ENCODE peak calls at places on chromosome 20, in nine cellular contexts. One of them, this sample, is unnamed.
A peak's percentile ranks its signal among the peaks of the same experiment; 100 is the strongest.

GRCh38 chr20:50034567-50035170 is 51.9 kb downstream of the SNAI1 start:
- DNase-seq in midbrain: no peak
- DNase-seq in astrocyte of the hippocampus: peak; percentile 91
- DNase-seq in cardiac muscle cell: peak; percentile 44
- DNase-seq in activated CD4-positive, alpha-beta T cell treated with anti-CD3 and anti-CD28 coated beads for 48 hours: no peak
- DNase-seq in stimulated activated CD4-positive, alpha-beta T cell treated with anti-CD3 and anti-CD28 coated beads, Interleukin-12 subunit alpha, Interleukin-12 subunit beta, amount 100 ng/mL, for 4 hours: no peak
- DNase-seq in HFFc6: no peak
- DNase-seq in kidney epithelial cell: peak; percentile 69
- DNase-seq in NCI-H510A treated with DMSO at 0.1 percent for 48 hours: no peak
- DNase-seq in this sample: no peak

GRCh38 chr20:1184638-1185315 is at the start of gene TMEM74B:
- DNase-seq in kidney epithelial cell: no peak
- DNase-seq in activated CD4-positive, alpha-beta T cell treated with anti-CD3 and anti-CD28 coated beads for 48 hours: peak; percentile 9
- DNase-seq in NCI-H510A treated with DMSO at 0.1 percent for 48 hours: no peak
- DNase-seq in astrocyte of the hippocampus: peak; percentile 10
- DNase-seq in cardiac muscle cell: no peak
- DNase-seq in HFFc6: no peak
- DNase-seq in stimulated activated CD4-positive, alpha-beta T cell treated with anti-CD3 and anti-CD28 coated beads, Interleukin-12 subunit alpha, Interleukin-12 subunit beta, amount 100 ng/mL, for 4 hours: no peak
- DNase-seq in midbrain: no peak
- DNase-seq in this sample: peak; percentile 37

GRCh38 chr20:36604952-36605308 is 649 bp upstream of the RAB5IF start:
- DNase-seq in stimulated activated CD4-positive, alpha-beta T cell treated with anti-CD3 and anti-CD28 coated beads, Interleukin-12 subunit alpha, Interleukin-12 subunit beta, amount 100 ng/mL, for 4 hours: peak; percentile 39
- DNase-seq in cardiac muscle cell: peak; percentile 20
- DNase-seq in kidney epithelial cell: no peak
- DNase-seq in midbrain: no peak
- DNase-seq in NCI-H510A treated with DMSO at 0.1 percent for 48 hours: peak; percentile 64
- DNase-seq in activated CD4-positive, alpha-beta T cell treated with anti-CD3 and anti-CD28 coated beads for 48 hours: peak; percentile 67
- DNase-seq in HFFc6: no peak
- DNase-seq in astrocyte of the hippocampus: no peak
- DNase-seq in this sample: no peak

GRCh38 chr20:51372176-51372803 is 170.2 kb downstream of the NFATC2 start:
- DNase-seq in astrocyte of the hippocampus: peak; percentile 89
- DNase-seq in HFFc6: peak; percentile 45
- DNase-seq in NCI-H510A treated with DMSO at 0.1 percent for 48 hours: peak; percentile 27
- DNase-seq in kidney epithelial cell: no peak
- DNase-seq in cardiac muscle cell: peak; percentile 78
- DNase-seq in activated CD4-positive, alpha-beta T cell treated with anti-CD3 and anti-CD28 coated beads for 48 hours: peak; percentile 72
- DNase-seq in stimulated activated CD4-positive, alpha-beta T cell treated with anti-CD3 and anti-CD28 coated beads, Interleukin-12 subunit alpha, Interleukin-12 subunit beta, amount 100 ng/mL, for 4 hours: peak; percentile 63
- DNase-seq in midbrain: peak; percentile 60
- DNase-seq in this sample: peak; percentile 64

GRCh38 chr20:38217791-38218565 is 42.6 kb downstream of the KIAA1755 start:
- DNase-seq in activated CD4-positive, alpha-beta T cell treated with anti-CD3 and anti-CD28 coated beads for 48 hours: no peak
- DNase-seq in kidney epithelial cell: peak; percentile 71
- DNase-seq in stimulated activated CD4-positive, alpha-beta T cell treated with anti-CD3 and anti-CD28 coated beads, Interleukin-12 subunit alpha, Interleukin-12 subunit beta, amount 100 ng/mL, for 4 hours: no peak
- DNase-seq in astrocyte of the hippocampus: peak; percentile 95
- DNase-seq in cardiac muscle cell: peak; percentile 92
- DNase-seq in NCI-H510A treated with DMSO at 0.1 percent for 48 hours: no peak
- DNase-seq in HFFc6: peak; percentile 95
- DNase-seq in midbrain: no peak
- DNase-seq in this sample: no peak

GRCh38 chr20:9831032-9831431 is 7.8 kb downstream of the PAK5 start:
- DNase-seq in midbrain: no peak
- DNase-seq in HFFc6: no peak
- DNase-seq in activated CD4-positive, alpha-beta T cell treated with anti-CD3 and anti-CD28 coated beads for 48 hours: no peak
- DNase-seq in stimulated activated CD4-positive, alpha-beta T cell treated with anti-CD3 and anti-CD28 coated beads, Interleukin-12 subunit alpha, Interleukin-12 subunit beta, amount 100 ng/mL, for 4 hours: no peak
- DNase-seq in astrocyte of the hippocampus: no peak
- DNase-seq in cardiac muscle cell: no peak
- DNase-seq in kidney epithelial cell: no peak
- DNase-seq in NCI-H510A treated with DMSO at 0.1 percent for 48 hours: no peak
- DNase-seq in this sample: no peak

GRCh38 chr20:26315054-26315453 is 618.4 kb upstream of the ZNF337 start:
- DNase-seq in cardiac muscle cell: no peak
- DNase-seq in astrocyte of the hippocampus: no peak
- DNase-seq in stimulated activated CD4-positive, alpha-beta T cell treated with anti-CD3 and anti-CD28 coated beads, Interleukin-12 subunit alpha, Interleukin-12 subunit beta, amount 100 ng/mL, for 4 hours: no peak
- DNase-seq in activated CD4-positive, alpha-beta T cell treated with anti-CD3 and anti-CD28 coated beads for 48 hours: no peak
- DNase-seq in midbrain: no peak
- DNase-seq in kidney epithelial cell: no peak
- DNase-seq in NCI-H510A treated with DMSO at 0.1 percent for 48 hours: no peak
- DNase-seq in HFFc6: no peak
- DNase-seq in this sample: no peak

GRCh38 chr20:38727602-38728236 is 3.4 kb downstream of the SLC32A1 start:
- DNase-seq in kidney epithelial cell: no peak
- DNase-seq in NCI-H510A treated with DMSO at 0.1 percent for 48 hours: no peak
- DNase-seq in cardiac muscle cell: no peak
- DNase-seq in activated CD4-positive, alpha-beta T cell treated with anti-CD3 and anti-CD28 coated beads for 48 hours: peak; percentile 27
- DNase-seq in astrocyte of the hippocampus: no peak
- DNase-seq in stimulated activated CD4-positive, alpha-beta T cell treated with anti-CD3 and anti-CD28 coated beads, Interleukin-12 subunit alpha, Interleukin-12 subunit beta, amount 100 ng/mL, for 4 hours: no peak
- DNase-seq in HFFc6: no peak
- DNase-seq in midbrain: no peak
- DNase-seq in this sample: no peak

GRCh38 chr20:3046677-3047462 is 1.0 kb downstream of the MRPS26 start:
- DNase-seq in activated CD4-positive, alpha-beta T cell treated with anti-CD3 and anti-CD28 coated beads for 48 hours: peak; percentile 27
- DNase-seq in NCI-H510A treated with DMSO at 0.1 percent for 48 hours: peak; percentile 96
- DNase-seq in kidney epithelial cell: no peak
- DNase-seq in astrocyte of the hippocampus: no peak
- DNase-seq in stimulated activated CD4-positive, alpha-beta T cell treated with anti-CD3 and anti-CD28 coated beads, Interleukin-12 subunit alpha, Interleukin-12 subunit beta, amount 100 ng/mL, for 4 hours: no peak
- DNase-seq in midbrain: peak; percentile 11
- DNase-seq in cardiac muscle cell: peak; percentile 13
- DNase-seq in HFFc6: no peak
- DNase-seq in this sample: peak; percentile 45

GRCh38 chr20:1330075-1330830 is 1.3 kb upstream of the SDCBP2 start:
- DNase-seq in HFFc6: no peak
- DNase-seq in NCI-H510A treated with DMSO at 0.1 percent for 48 hours: no peak
- DNase-seq in midbrain: peak; percentile 42
- DNase-seq in activated CD4-positive, alpha-beta T cell treated with anti-CD3 and anti-CD28 coated beads for 48 hours: peak; percentile 58
- DNase-seq in kidney epithelial cell: no peak
- DNase-seq in astrocyte of the hippocampus: no peak
- DNase-seq in stimulated activated CD4-positive, alpha-beta T cell treated with anti-CD3 and anti-CD28 coated beads, Interleukin-12 subunit alpha, Interleukin-12 subunit beta, amount 100 ng/mL, for 4 hours: no peak
- DNase-seq in cardiac muscle cell: peak; percentile 53
- DNase-seq in this sample: no peak

GRCh38 chr20:12610871-12611270 is 397.9 kb upstream of the SPTLC3 start:
- DNase-seq in kidney epithelial cell: no peak
- DNase-seq in NCI-H510A treated with DMSO at 0.1 percent for 48 hours: no peak
- DNase-seq in midbrain: no peak
- DNase-seq in cardiac muscle cell: no peak
- DNase-seq in astrocyte of the hippocampus: no peak
- DNase-seq in activated CD4-positive, alpha-beta T cell treated with anti-CD3 and anti-CD28 coated beads for 48 hours: no peak
- DNase-seq in stimulated activated CD4-positive, alpha-beta T cell treated with anti-CD3 and anti-CD28 coated beads, Interleukin-12 subunit alpha, Interleukin-12 subunit beta, amount 100 ng/mL, for 4 hours: no peak
- DNase-seq in HFFc6: no peak
- DNase-seq in this sample: no peak

GRCh38 chr20:4147319-4147718 is 132.0 kb upstream of the RNF24 start:
- DNase-seq in HFFc6: no peak
- DNase-seq in midbrain: no peak
- DNase-seq in stimulated activated CD4-positive, alpha-beta T cell treated with anti-CD3 and anti-CD28 coated beads, Interleukin-12 subunit alpha, Interleukin-12 subunit beta, amount 100 ng/mL, for 4 hours: no peak
- DNase-seq in NCI-H510A treated with DMSO at 0.1 percent for 48 hours: no peak
- DNase-seq in activated CD4-positive, alpha-beta T cell treated with anti-CD3 and anti-CD28 coated beads for 48 hours: no peak
- DNase-seq in cardiac muscle cell: no peak
- DNase-seq in kidney epithelial cell: no peak
- DNase-seq in astrocyte of the hippocampus: no peak
- DNase-seq in this sample: no peak

GRCh38 chr20:2759143-2759542 is 41.3 kb downstream of the CPXM1 start:
- DNase-seq in kidney epithelial cell: no peak
- DNase-seq in astrocyte of the hippocampus: no peak
- DNase-seq in activated CD4-positive, alpha-beta T cell treated with anti-CD3 and anti-CD28 coated beads for 48 hours: no peak
- DNase-seq in stimulated activated CD4-positive, alpha-beta T cell treated with anti-CD3 and anti-CD28 coated beads, Interleukin-12 subunit alpha, Interleukin-12 subunit beta, amount 100 ng/mL, for 4 hours: no peak
- DNase-seq in midbrain: no peak
- DNase-seq in cardiac muscle cell: no peak
- DNase-seq in NCI-H510A treated with DMSO at 0.1 percent for 48 hours: no peak
- DNase-seq in HFFc6: no peak
- DNase-seq in this sample: no peak

GRCh38 chr20:41181567-41181966 is 44.2 kb downstream of the PLCG1 start:
- DNase-seq in activated CD4-positive, alpha-beta T cell treated with anti-CD3 and anti-CD28 coated beads for 48 hours: no peak
- DNase-seq in HFFc6: no peak
- DNase-seq in stimulated activated CD4-positive, alpha-beta T cell treated with anti-CD3 and anti-CD28 coated beads, Interleukin-12 subunit alpha, Interleukin-12 subunit beta, amount 100 ng/mL, for 4 hours: no peak
- DNase-seq in NCI-H510A treated with DMSO at 0.1 percent for 48 hours: no peak
- DNase-seq in cardiac muscle cell: no peak
- DNase-seq in kidney epithelial cell: no peak
- DNase-seq in midbrain: no peak
- DNase-seq in astrocyte of the hippocampus: no peak
- DNase-seq in this sample: no peak

GRCh38 chr20:21361266-21361665 is 36.1 kb downstream of the NKX2-4 start:
- DNase-seq in activated CD4-positive, alpha-beta T cell treated with anti-CD3 and anti-CD28 coated beads for 48 hours: no peak
- DNase-seq in midbrain: no peak
- DNase-seq in cardiac muscle cell: peak; percentile 35
- DNase-seq in astrocyte of the hippocampus: no peak
- DNase-seq in kidney epithelial cell: no peak
- DNase-seq in HFFc6: no peak
- DNase-seq in stimulated activated CD4-positive, alpha-beta T cell treated with anti-CD3 and anti-CD28 coated beads, Interleukin-12 subunit alpha, Interleukin-12 subunit beta, amount 100 ng/mL, for 4 hours: no peak
- DNase-seq in NCI-H510A treated with DMSO at 0.1 percent for 48 hours: no peak
- DNase-seq in this sample: no peak

GRCh38 chr20:32184953-32185603 is 22.5 kb downstream of the PLAGL2 start:
- DNase-seq in activated CD4-positive, alpha-beta T cell treated with anti-CD3 and anti-CD28 coated beads for 48 hours: no peak
- DNase-seq in stimulated activated CD4-positive, alpha-beta T cell treated with anti-CD3 and anti-CD28 coated beads, Interleukin-12 subunit alpha, Interleukin-12 subunit beta, amount 100 ng/mL, for 4 hours: no peak
- DNase-seq in cardiac muscle cell: no peak
- DNase-seq in NCI-H510A treated with DMSO at 0.1 percent for 48 hours: no peak
- DNase-seq in HFFc6: no peak
- DNase-seq in astrocyte of the hippocampus: no peak
- DNase-seq in kidney epithelial cell: no peak
- DNase-seq in midbrain: no peak
- DNase-seq in this sample: no peak

GRCh38 chr20:18431206-18431605 is 35.6 kb downstream of the DZANK1 start:
- DNase-seq in midbrain: no peak
- DNase-seq in kidney epithelial cell: no peak
- DNase-seq in stimulated activated CD4-positive, alpha-beta T cell treated with anti-CD3 and anti-CD28 coated beads, Interleukin-12 subunit alpha, Interleukin-12 subunit beta, amount 100 ng/mL, for 4 hours: no peak
- DNase-seq in astrocyte of the hippocampus: no peak
- DNase-seq in cardiac muscle cell: no peak
- DNase-seq in HFFc6: no peak
- DNase-seq in activated CD4-positive, alpha-beta T cell treated with anti-CD3 and anti-CD28 coated beads for 48 hours: no peak
- DNase-seq in NCI-H510A treated with DMSO at 0.1 percent for 48 hours: no peak
- DNase-seq in this sample: no peak

GRCh38 chr20:1757606-1758507 is 100.3 kb upstream of the SIRPG start:
- DNase-seq in activated CD4-positive, alpha-beta T cell treated with anti-CD3 and anti-CD28 coated beads for 48 hours: no peak
- DNase-seq in HFFc6: no peak
- DNase-seq in midbrain: peak; percentile 40
- DNase-seq in kidney epithelial cell: no peak
- DNase-seq in NCI-H510A treated with DMSO at 0.1 percent for 48 hours: no peak
- DNase-seq in stimulated activated CD4-positive, alpha-beta T cell treated with anti-CD3 and anti-CD28 coated beads, Interleukin-12 subunit alpha, Interleukin-12 subunit beta, amount 100 ng/mL, for 4 hours: no peak
- DNase-seq in astrocyte of the hippocampus: no peak
- DNase-seq in cardiac muscle cell: no peak
- DNase-seq in this sample: no peak

GRCh38 chr20:38892091-38892981 is 33.9 kb upstream of the FAM83D start:
- DNase-seq in midbrain: no peak
- DNase-seq in cardiac muscle cell: no peak
- DNase-seq in astrocyte of the hippocampus: no peak
- DNase-seq in activated CD4-positive, alpha-beta T cell treated with anti-CD3 and anti-CD28 coated beads for 48 hours: no peak
- DNase-seq in NCI-H510A treated with DMSO at 0.1 percent for 48 hours: no peak
- DNase-seq in kidney epithelial cell: no peak
- DNase-seq in HFFc6: no peak
- DNase-seq in stimulated activated CD4-positive, alpha-beta T cell treated with anti-CD3 and anti-CD28 coated beads, Interleukin-12 subunit alpha, Interleukin-12 subunit beta, amount 100 ng/mL, for 4 hours: no peak
- DNase-seq in this sample: peak; percentile 41

GRCh38 chr20:38685853-38686473 is 38.3 kb upstream of the SLC32A1 start:
- DNase-seq in cardiac muscle cell: peak; percentile 69
- DNase-seq in kidney epithelial cell: no peak
- DNase-seq in midbrain: peak; percentile 1
- DNase-seq in NCI-H510A treated with DMSO at 0.1 percent for 48 hours: no peak
- DNase-seq in activated CD4-positive, alpha-beta T cell treated with anti-CD3 and anti-CD28 coated beads for 48 hours: peak; percentile 63
- DNase-seq in stimulated activated CD4-positive, alpha-beta T cell treated with anti-CD3 and anti-CD28 coated beads, Interleukin-12 subunit alpha, Interleukin-12 subunit beta, amount 100 ng/mL, for 4 hours: peak; percentile 25
- DNase-seq in HFFc6: peak; percentile 12
- DNase-seq in astrocyte of the hippocampus: peak; percentile 81
- DNase-seq in this sample: no peak

GRCh38 chr20:41059236-41059635 is 30.6 kb downstream of the TOP1 start:
- DNase-seq in stimulated activated CD4-positive, alpha-beta T cell treated with anti-CD3 and anti-CD28 coated beads, Interleukin-12 subunit alpha, Interleukin-12 subunit beta, amount 100 ng/mL, for 4 hours: no peak
- DNase-seq in activated CD4-positive, alpha-beta T cell treated with anti-CD3 and anti-CD28 coated beads for 48 hours: no peak
- DNase-seq in kidney epithelial cell: no peak
- DNase-seq in cardiac muscle cell: no peak
- DNase-seq in HFFc6: no peak
- DNase-seq in astrocyte of the hippocampus: no peak
- DNase-seq in midbrain: no peak
- DNase-seq in NCI-H510A treated with DMSO at 0.1 percent for 48 hours: no peak
- DNase-seq in this sample: no peak

GRCh38 chr20:35551485-35551884 is 9.6 kb downstream of the ERGIC3 start:
- DNase-seq in midbrain: no peak
- DNase-seq in HFFc6: no peak
- DNase-seq in stimulated activated CD4-positive, alpha-beta T cell treated with anti-CD3 and anti-CD28 coated beads, Interleukin-12 subunit alpha, Interleukin-12 subunit beta, amount 100 ng/mL, for 4 hours: no peak
- DNase-seq in NCI-H510A treated with DMSO at 0.1 percent for 48 hours: no peak
- DNase-seq in kidney epithelial cell: no peak
- DNase-seq in activated CD4-positive, alpha-beta T cell treated with anti-CD3 and anti-CD28 coated beads for 48 hours: no peak
- DNase-seq in astrocyte of the hippocampus: peak; percentile 25
- DNase-seq in cardiac muscle cell: peak; percentile 35
- DNase-seq in this sample: no peak

GRCh38 chr20:56689852-56690485 is 60.9 kb downstream of the TFAP2C start:
- DNase-seq in NCI-H510A treated with DMSO at 0.1 percent for 48 hours: no peak
- DNase-seq in kidney epithelial cell: no peak
- DNase-seq in stimulated activated CD4-positive, alpha-beta T cell treated with anti-CD3 and anti-CD28 coated beads, Interleukin-12 subunit alpha, Interleukin-12 subunit beta, amount 100 ng/mL, for 4 hours: no peak
- DNase-seq in HFFc6: peak; percentile 16
- DNase-seq in cardiac muscle cell: peak; percentile 54
- DNase-seq in astrocyte of the hippocampus: no peak
- DNase-seq in midbrain: no peak
- DNase-seq in activated CD4-positive, alpha-beta T cell treated with anti-CD3 and anti-CD28 coated beads for 48 hours: no peak
- DNase-seq in this sample: no peak

GRCh38 chr20:32652739-32653526 is 20.8 kb downstream of the C20orf203 start:
- DNase-seq in kidney epithelial cell: peak; percentile 21
- DNase-seq in astrocyte of the hippocampus: peak; percentile 91
- DNase-seq in midbrain: peak; percentile 91
- DNase-seq in activated CD4-positive, alpha-beta T cell treated with anti-CD3 and anti-CD28 coated beads for 48 hours: peak; percentile 92
- DNase-seq in cardiac muscle cell: peak; percentile 91
- DNase-seq in NCI-H510A treated with DMSO at 0.1 percent for 48 hours: peak; percentile 84
- DNase-seq in HFFc6: peak; percentile 60
- DNase-seq in stimulated activated CD4-positive, alpha-beta T cell treated with anti-CD3 and anti-CD28 coated beads, Interleukin-12 subunit alpha, Interleukin-12 subunit beta, amount 100 ng/mL, for 4 hours: peak; percentile 87
- DNase-seq in this sample: peak; percentile 86

GRCh38 chr20:1711826-1712601 is 54.4 kb upstream of the SIRPG start:
- DNase-seq in NCI-H510A treated with DMSO at 0.1 percent for 48 hours: no peak
- DNase-seq in HFFc6: no peak
- DNase-seq in stimulated activated CD4-positive, alpha-beta T cell treated with anti-CD3 and anti-CD28 coated beads, Interleukin-12 subunit alpha, Interleukin-12 subunit beta, amount 100 ng/mL, for 4 hours: no peak
- DNase-seq in astrocyte of the hippocampus: no peak
- DNase-seq in kidney epithelial cell: no peak
- DNase-seq in cardiac muscle cell: peak; percentile 27
- DNase-seq in activated CD4-positive, alpha-beta T cell treated with anti-CD3 and anti-CD28 coated beads for 48 hours: no peak
- DNase-seq in midbrain: no peak
- DNase-seq in this sample: no peak

GRCh38 chr20:45970646-45971424 is 1.2 kb downstream of the ZNF335 start:
- DNase-seq in midbrain: no peak
- DNase-seq in HFFc6: peak; percentile 11
- DNase-seq in NCI-H510A treated with DMSO at 0.1 percent for 48 hours: no peak
- DNase-seq in cardiac muscle cell: peak; percentile 43
- DNase-seq in stimulated activated CD4-positive, alpha-beta T cell treated with anti-CD3 and anti-CD28 coated beads, Interleukin-12 subunit alpha, Interleukin-12 subunit beta, amount 100 ng/mL, for 4 hours: no peak
- DNase-seq in astrocyte of the hippocampus: peak; percentile 37
- DNase-seq in kidney epithelial cell: no peak
- DNase-seq in activated CD4-positive, alpha-beta T cell treated with anti-CD3 and anti-CD28 coated beads for 48 hours: peak; percentile 38
- DNase-seq in this sample: no peak

GRCh38 chr20:64077876-64078551 is 1.3 kb downstream of the RGS19 start:
- DNase-seq in NCI-H510A treated with DMSO at 0.1 percent for 48 hours: no peak
- DNase-seq in astrocyte of the hippocampus: no peak
- DNase-seq in HFFc6: no peak
- DNase-seq in cardiac muscle cell: no peak
- DNase-seq in stimulated activated CD4-positive, alpha-beta T cell treated with anti-CD3 and anti-CD28 coated beads, Interleukin-12 subunit alpha, Interleukin-12 subunit beta, amount 100 ng/mL, for 4 hours: no peak
- DNase-seq in kidney epithelial cell: no peak
- DNase-seq in midbrain: no peak
- DNase-seq in activated CD4-positive, alpha-beta T cell treated with anti-CD3 and anti-CD28 coated beads for 48 hours: peak; percentile 68
- DNase-seq in this sample: no peak

GRCh38 chr20:14069796-14070195 is 74.5 kb downstream of the MACROD2 start:
- DNase-seq in HFFc6: peak; percentile 36
- DNase-seq in midbrain: no peak
- DNase-seq in cardiac muscle cell: no peak
- DNase-seq in NCI-H510A treated with DMSO at 0.1 percent for 48 hours: no peak
- DNase-seq in activated CD4-positive, alpha-beta T cell treated with anti-CD3 and anti-CD28 coated beads for 48 hours: no peak
- DNase-seq in astrocyte of the hippocampus: peak; percentile 51
- DNase-seq in stimulated activated CD4-positive, alpha-beta T cell treated with anti-CD3 and anti-CD28 coated beads, Interleukin-12 subunit alpha, Interleukin-12 subunit beta, amount 100 ng/mL, for 4 hours: no peak
- DNase-seq in kidney epithelial cell: peak; percentile 59
- DNase-seq in this sample: no peak

GRCh38 chr20:57698191-57698866 is 11.5 kb downstream of the PMEPA1 start:
- DNase-seq in midbrain: no peak
- DNase-seq in astrocyte of the hippocampus: peak; percentile 95
- DNase-seq in NCI-H510A treated with DMSO at 0.1 percent for 48 hours: no peak
- DNase-seq in kidney epithelial cell: peak; percentile 98
- DNase-seq in stimulated activated CD4-positive, alpha-beta T cell treated with anti-CD3 and anti-CD28 coated beads, Interleukin-12 subunit alpha, Interleukin-12 subunit beta, amount 100 ng/mL, for 4 hours: peak; percentile 52
- DNase-seq in activated CD4-positive, alpha-beta T cell treated with anti-CD3 and anti-CD28 coated beads for 48 hours: peak; percentile 85
- DNase-seq in cardiac muscle cell: peak; percentile 94
- DNase-seq in HFFc6: peak; percentile 95
- DNase-seq in this sample: no peak

GRCh38 chr20:41476013-41476441 is 109.4 kb upstream of the EMILIN3 start:
- DNase-seq in cardiac muscle cell: peak; percentile 77
- DNase-seq in midbrain: no peak
- DNase-seq in stimulated activated CD4-positive, alpha-beta T cell treated with anti-CD3 and anti-CD28 coated beads, Interleukin-12 subunit alpha, Interleukin-12 subunit beta, amount 100 ng/mL, for 4 hours: no peak
- DNase-seq in kidney epithelial cell: no peak
- DNase-seq in NCI-H510A treated with DMSO at 0.1 percent for 48 hours: peak; percentile 85
- DNase-seq in astrocyte of the hippocampus: peak; percentile 88
- DNase-seq in activated CD4-positive, alpha-beta T cell treated with anti-CD3 and anti-CD28 coated beads for 48 hours: no peak
- DNase-seq in HFFc6: peak; percentile 58
- DNase-seq in this sample: no peak

GRCh38 chr20:4780245-4780644 is 58.5 kb downstream of the PRND start:
- DNase-seq in stimulated activated CD4-positive, alpha-beta T cell treated with anti-CD3 and anti-CD28 coated beads, Interleukin-12 subunit alpha, Interleukin-12 subunit beta, amount 100 ng/mL, for 4 hours: no peak
- DNase-seq in cardiac muscle cell: no peak
- DNase-seq in NCI-H510A treated with DMSO at 0.1 percent for 48 hours: no peak
- DNase-seq in astrocyte of the hippocampus: no peak
- DNase-seq in activated CD4-positive, alpha-beta T cell treated with anti-CD3 and anti-CD28 coated beads for 48 hours: no peak
- DNase-seq in kidney epithelial cell: no peak
- DNase-seq in HFFc6: no peak
- DNase-seq in midbrain: no peak
- DNase-seq in this sample: no peak

This sample was measured in GM12891.